ENCODE peak calls at places on chromosomes 2 and 18, in six cellular contexts. T, Y, R, S, W and Z are unnamed samples.

GRCh38 chr2:118309201-118310015 is 221.1 kb downstream of the INSIG2 start:
- DNase-seq in S (no peak), W (no peak), Y (no peak), R (no peak), T (no peak), Z (no peak)

GRCh38 chr2:241858206-241859016 is at the start of gene PDCD1:
- DNase-seq in Y (no peak), T (peak), W (no peak), R (no peak), S (no peak), Z (no peak)

GRCh38 chr2:68320118-68320641 is 431 bp upstream of the CNRIP1 start:
- DNase-seq in R (peak), S (no peak), Y (no peak), W (peak), T (peak), Z (peak)

GRCh38 chr2:104818249-104818648 is 35.7 kb upstream of the POU3F3 start:
- DNase-seq in Y (no peak), W (no peak), R (no peak), S (no peak), T (no peak), Z (no peak)

GRCh38 chr2:47237375-47238357 is 82.6 kb upstream of the STPG4 start:
- DNase-seq in Y (peak), R (no peak), S (no peak), W (no peak), T (no peak), Z (no peak)

GRCh38 chr2:42118759-42119569 is 50.2 kb upstream of the EML4 start:
- DNase-seq in T (no peak), Y (no peak), S (no peak), R (no peak), W (no peak), Z (no peak)

GRCh38 chr18:48264508-48264907 is 144.7 kb downstream of the ZBTB7C start:
- DNase-seq in T (no peak), Y (no peak), S (no peak), W (no peak), R (no peak), Z (no peak)

GRCh38 chr2:68776124-68776523 is 41.5 kb downstream of the ARHGAP25 start:
- DNase-seq in W (no peak), R (no peak), Y (no peak), S (no peak), T (no peak), Z (no peak)

GRCh38 chr2:96116879-96117533 is 635 bp upstream of the ADRA2B start:
- DNase-seq in W (no peak), S (peak), R (peak), T (peak), Y (peak), Z (peak)

GRCh38 chr2:23412556-23413155 is 27.7 kb downstream of the KLHL29 start:
- DNase-seq in Y (peak), S (peak), W (no peak), T (no peak), R (no peak), Z (peak)

GRCh38 chr18:55650363-55650870 is 62.4 kb upstream of the TCF4 start:
- DNase-seq in T (no peak), Y (peak), S (peak), W (no peak), R (no peak), Z (peak)

GRCh38 chr2:48560546-48561209 is 30.7 kb downstream of the STON1 start:
- DNase-seq in W (no peak), R (no peak), Y (no peak), S (no peak), T (peak), Z (no peak)

GRCh38 chr18:68826111-68826510 is 28.2 kb downstream of the CCDC102B start:
- DNase-seq in Y (no peak), R (no peak), W (no peak), S (no peak), T (no peak), Z (no peak)

GRCh38 chr18:6624271-6624670 is 105.2 kb upstream of the ARHGAP28 start:
- DNase-seq in R (no peak), S (peak), Y (peak), T (no peak), W (no peak), Z (peak)

GRCh38 chr2:103789716-103790085 is 1027.9 kb downstream of the TMEM182 start:
- DNase-seq in W (no peak), T (no peak), Y (no peak), R (no peak), S (no peak), Z (no peak)

GRCh38 chr2:32718752-32719151 is 90.9 kb downstream of the TTC27 start:
- DNase-seq in T (no peak), R (no peak), W (no peak), S (no peak), Y (no peak), Z (peak)

GRCh38 chr2:37786854-37787253 is 115.4 kb upstream of the CDC42EP3 start:
- DNase-seq in W (no peak), Y (no peak), R (no peak), S (no peak), T (no peak), Z (no peak)

GRCh38 chr2:42931147-42931817 is 138.9 kb upstream of the HAAO start:
- DNase-seq in S (no peak), Y (no peak), W (peak), R (no peak), T (peak), Z (peak)

GRCh38 chr2:180656455-180656847 is 324.0 kb upstream of the UBE2E3 start:
- DNase-seq in W (no peak), R (no peak), S (peak), T (no peak), Y (peak), Z (peak)

GRCh38 chr2:63903003-63903402 is 61.3 kb downstream of the UGP2 start:
- DNase-seq in S (peak), W (no peak), Y (peak), R (no peak), T (no peak), Z (no peak)

GRCh38 chr18:8005870-8006269 is 438.8 kb downstream of the PTPRM start:
- DNase-seq in W (no peak), T (no peak), R (no peak), S (no peak), Y (no peak), Z (no peak)

GRCh38 chr18:80033181-80034067 is 810 bp upstream of the RBFA start:
- DNase-seq in Y (peak), S (peak), W (peak), T (peak), R (no peak), Z (peak)

GRCh38 chr2:42937171-42937875 is 144.9 kb upstream of the HAAO start:
- DNase-seq in W (no peak), S (no peak), R (no peak), Y (no peak), T (no peak), Z (peak)

GRCh38 chr2:86239326-86239725 is 40.1 kb downstream of the MRPL35 start:
- DNase-seq in R (no peak), W (no peak), Y (no peak), S (no peak), T (no peak), Z (no peak)

GRCh38 chr2:5742126-5742525 is 49.9 kb downstream of the SOX11 start:
- DNase-seq in S (no peak), R (no peak), W (no peak), T (no peak), Y (no peak), Z (no peak)

GRCh38 chr18:13374468-13375301 is 156.1 kb downstream of the LDLRAD4 start:
- DNase-seq in R (no peak), Y (no peak), S (no peak), W (no peak), T (no peak), Z (no peak)

DNA sequence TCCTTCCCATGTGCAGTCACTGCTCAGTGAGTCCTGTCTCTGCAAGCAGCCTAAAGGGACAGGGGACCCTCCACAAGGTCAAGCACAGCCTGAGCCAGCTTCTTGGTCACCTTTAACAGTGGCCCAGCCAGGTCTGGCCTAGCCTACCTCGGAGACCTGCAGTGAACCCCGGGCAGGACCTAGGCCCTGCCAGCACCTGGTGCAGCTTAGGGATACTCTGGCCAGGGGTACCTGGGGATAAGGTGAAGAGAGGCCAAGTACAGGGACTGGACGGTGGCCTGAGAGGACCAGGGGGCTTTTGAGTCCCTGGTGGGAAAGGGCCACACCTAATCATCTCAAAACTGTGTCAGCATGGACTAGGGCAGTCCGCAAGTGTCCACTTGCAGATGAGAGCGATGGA is 67.8 kb downstream of the EMX1 start:
- DNase-seq in W (no peak), S (no peak), R (no peak), Y (no peak), T (no peak), Z (no peak)
- H2BK120ac ChIP-seq in W (no peak), S (no peak), R (no peak), Y (no peak), T (no peak), Z (peak)

DNA sequence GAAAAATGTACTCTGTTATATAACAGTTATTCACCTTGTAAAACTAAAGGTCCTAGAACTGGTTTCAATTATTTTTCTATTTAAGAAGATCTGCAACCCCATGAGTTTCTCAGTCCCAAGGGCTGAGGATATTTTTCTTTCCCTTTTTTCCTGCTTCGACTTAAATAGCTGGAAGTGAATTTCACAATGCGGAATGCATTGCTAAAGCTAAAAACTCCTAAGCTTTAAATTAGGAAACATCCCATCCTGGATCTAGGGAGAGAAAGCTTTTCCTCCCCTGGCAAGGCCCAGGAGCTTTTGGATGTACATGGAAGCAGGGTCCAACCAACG is 1.4 kb downstream of the RFX8 start:
- DNase-seq in S (no peak), Y (peak), R (no peak), W (no peak), T (no peak), Z (no peak)
- H3K14ac ChIP-seq in S (no peak), Y (peak), R (no peak), W (no peak), T (peak), Z (no peak)

GRCh38 chr2:120123090-120123489 is 100.1 kb downstream of the TMEM185B start:
- DNase-seq in Y (no peak), T (no peak), R (no peak), W (no peak), S (no peak), Z (no peak)

GRCh38 chr2:120118018-120118417 is 105.1 kb downstream of the EPB41L5 start:
- DNase-seq in Y (no peak), R (no peak), W (no peak), S (no peak), T (no peak), Z (no peak)

GRCh38 chr2:120118471-120118870 is 104.7 kb downstream of the TMEM185B start:
- DNase-seq in T (no peak), S (no peak), W (no peak), Y (no peak), R (no peak), Z (no peak)
- H4K8ac ChIP-seq in T (no peak), S (no peak), W (no peak), Y (no peak), R (no peak), Z (no peak)

GRCh38 chr18:51097046-51097822 is 67.2 kb downstream of the SMAD4 start:
- DNase-seq in S (no peak), R (no peak), T (no peak), W (no peak), Y (no peak), Z (no peak)

GRCh38 chr18:51100371-51101000 is 70.5 kb downstream of the SMAD4 start:
- DNase-seq in T (peak), W (no peak), S (no peak), R (no peak), Y (no peak), Z (no peak)

GRCh38 chr18:51098082-51098481 is 68.1 kb downstream of the SMAD4 start:
- DNase-seq in R (no peak), Y (no peak), W (no peak), T (no peak), S (no peak), Z (no peak)

GRCh38 chr18:51098513-51098912 is 68.5 kb downstream of the SMAD4 start:
- DNase-seq in W (no peak), S (no peak), R (no peak), T (no peak), Y (no peak), Z (no peak)
- H2BK120ac ChIP-seq in W (no peak), S (no peak), R (no peak), T (no peak), Y (no peak), Z (no peak)

DNA sequence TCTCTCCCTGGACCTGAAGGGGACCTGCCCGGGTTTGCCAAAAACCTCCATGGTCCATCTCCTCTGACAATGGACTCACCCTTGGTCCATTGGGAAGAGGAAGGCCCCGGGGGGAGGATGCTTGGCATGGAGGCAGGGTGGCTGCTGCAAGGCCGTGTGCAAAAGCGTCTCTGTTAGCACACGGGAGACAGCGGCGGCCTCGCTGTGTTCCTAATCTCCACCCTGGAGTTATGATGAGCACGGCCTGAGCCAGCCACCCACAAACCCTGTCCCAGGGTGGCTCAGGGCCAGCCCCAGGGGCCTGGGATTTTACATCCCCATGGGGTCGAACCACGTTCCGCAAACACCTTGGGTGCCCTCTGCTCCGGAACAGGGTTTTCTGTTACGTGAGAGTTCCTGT is 35.8 kb downstream of the AQP12A start:
- DNase-seq in Y (no peak), S (no peak), T (no peak), R (no peak), W (no peak), Z (no peak)
- H3K14ac ChIP-seq in Y (no peak), S (no peak), T (no peak), R (no peak), W (no peak), Z (no peak)

DNA sequence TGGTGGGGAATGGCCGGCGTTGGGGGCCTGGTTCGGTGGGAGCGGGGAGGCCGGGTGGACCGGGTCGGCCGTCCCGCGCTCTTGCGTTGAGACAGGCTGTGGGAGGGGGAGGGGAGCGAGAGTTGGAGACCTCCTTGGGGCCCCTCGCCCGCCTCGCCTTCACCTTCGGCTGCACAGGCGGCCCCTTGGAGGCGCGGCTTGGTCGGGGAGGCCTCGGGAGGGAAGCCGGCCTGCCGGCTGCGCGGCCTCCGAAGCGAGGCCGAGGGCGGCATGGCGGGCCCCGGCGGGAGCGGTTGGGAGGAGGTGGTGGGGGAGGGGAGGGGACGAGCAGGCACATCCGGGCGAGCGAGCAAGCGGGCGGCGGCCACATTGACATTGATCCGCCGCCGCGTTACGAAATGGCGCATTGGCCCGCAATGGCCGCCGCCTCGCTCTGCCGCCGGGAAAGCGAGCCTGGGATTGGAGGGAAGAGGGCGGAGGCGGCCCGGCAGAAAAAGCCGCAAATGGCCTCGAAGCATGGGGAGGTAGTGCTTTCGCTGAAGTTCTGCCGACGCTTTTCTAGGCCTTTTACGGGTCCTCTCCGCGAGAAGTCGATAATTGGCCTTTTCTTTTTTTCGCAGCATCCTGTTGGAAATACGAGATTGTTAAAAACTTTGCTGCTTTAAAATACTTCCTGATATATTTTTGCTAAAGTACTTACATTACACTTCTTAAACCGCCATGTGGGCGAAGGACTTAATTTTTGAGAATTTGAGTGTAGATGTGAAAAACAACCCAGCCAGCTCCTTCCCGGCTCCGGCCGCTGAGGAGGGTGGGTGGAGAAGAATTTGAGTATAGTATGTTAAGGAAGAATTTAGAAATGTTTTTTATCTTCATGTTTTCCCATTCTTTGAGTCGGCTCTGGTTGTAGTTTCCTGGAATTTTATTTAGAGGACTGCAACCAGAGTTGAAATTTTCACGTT is 582 bp downstream of the HNRNPA3 start:
- DNase-seq in R (peak), W (peak), T (peak), S (peak), Y (peak), Z (peak)
- H4K8ac ChIP-seq in R (no peak), W (peak), T (no peak), S (peak), Y (peak), Z (peak)

GRCh38 chr2:159614534-159615186 is 1.7 kb downstream of the BAZ2B start:
- DNase-seq in S (no peak), R (no peak), Y (peak), T (no peak), W (no peak), Z (no peak)
- H2BK120ac ChIP-seq in S (peak), R (no peak), Y (peak), T (peak), W (no peak), Z (no peak)